ENCODE peak calls at places on chromosome 19, in six cellular contexts. R is hepatocyte, E is uterus, T is psoas muscle, V is cardiac muscle cell, I is tibial nerve. K is an unnamed sample.
A peak's percentile ranks its signal among the peaks of the same experiment; 100 is the strongest.

GRCh38 chr19:50432658-50433057 is at the start of gene MYBPC2:
- DNase-seq in R (peak; percentile 46), E (no peak), T (no peak), V (peak; percentile 27), I (no peak), K (no peak)

GRCh38 chr19:39416626-39417120 is 4.2 kb downstream of the PLEKHG2 start:
- DNase-seq in R (no peak), E (peak; percentile 39), T (no peak), V (no peak), I (no peak), K (no peak)

GRCh38 chr19:37304190-37304883 is 66.6 kb upstream of the ZNF527 start:
- DNase-seq in R (peak; percentile 41), E (peak; percentile 45), T (peak; percentile 49), V (no peak), I (no peak), K (no peak)

GRCh38 chr19:6227941-6228325 is 51.8 kb downstream of the MLLT1 start:
- DNase-seq in R (no peak), E (no peak), T (peak; percentile 13), V (no peak), I (no peak), K (no peak)

GRCh38 chr19:15147090-15147489 is 39.9 kb downstream of the SYDE1 start:
- DNase-seq in R (no peak), E (no peak), T (no peak), V (no peak), I (no peak), K (no peak)

GRCh38 chr19:2084993-2085720 is 11.0 kb downstream of the MOB3A start:
- DNase-seq in R (no peak), E (no peak), T (peak; percentile 65), V (peak; percentile 60), I (no peak), K (peak; percentile 69)

GRCh38 chr19:3124630-3125029 is 11.2 kb upstream of the GNA15 start:
- DNase-seq in R (no peak), E (no peak), T (no peak), V (no peak), I (no peak), K (no peak)

GRCh38 chr19:46731584-46731983 is 14.3 kb upstream of the FKRP start:
- DNase-seq in R (no peak), E (no peak), T (no peak), V (peak; percentile 39), I (no peak), K (no peak)

GRCh38 chr19:38831142-38831605 is 420 bp downstream of the ECH1 start:
- DNase-seq in R (peak; percentile 80), E (peak; percentile 69), T (peak; percentile 81), V (peak; percentile 96), I (no peak), K (peak; percentile 24)

GRCh38 chr19:56670401-56670960 is 1.1 kb downstream of the ZNF835 start:
- DNase-seq in R (no peak), E (no peak), T (no peak), V (no peak), I (no peak), K (no peak)

GRCh38 chr19:12769689-12770088 is 5.7 kb downstream of the HOOK2 start:
- DNase-seq in R (peak; percentile 50), E (no peak), T (no peak), V (no peak), I (no peak), K (no peak)

GRCh38 chr19:32651729-32652140 is 23.2 kb downstream of the ANKRD27 start:
- DNase-seq in R (peak; percentile 46), E (no peak), T (no peak), V (peak; percentile 34), I (no peak), K (no peak)

GRCh38 chr19:11288349-11288748 is 7.6 kb upstream of the TSPAN16 start:
- DNase-seq in R (no peak), E (no peak), T (no peak), V (peak; percentile 42), I (no peak), K (no peak)

GRCh38 chr19:50486823-50487515 is 10.3 kb upstream of the GARIN5A start:
- DNase-seq in R (no peak), E (no peak), T (peak; percentile 66), V (peak; percentile 44), I (no peak), K (no peak)

GRCh38 chr19:15453091-15453498 is 3.3 kb upstream of the WIZ start:
- DNase-seq in R (peak; percentile 51), E (no peak), T (no peak), V (peak; percentile 36), I (no peak), K (no peak)

GRCh38 chr19:40139533-40140287 is 49.0 kb upstream of the ZNF780A start:
- DNase-seq in R (peak; percentile 67), E (no peak), T (no peak), V (peak; percentile 67), I (no peak), K (no peak)

GRCh38 chr19:51598159-51598915 is 27.3 kb downstream of the ZNF175 start:
- DNase-seq in R (no peak), E (no peak), T (no peak), V (no peak), I (no peak), K (no peak)

GRCh38 chr19:1237027-1237659 is 662 bp downstream of the CBARP start:
- DNase-seq in R (peak; percentile 59), E (no peak), T (no peak), V (no peak), I (no peak), K (no peak)

GRCh38 chr19:15155296-15155695 is 45.5 kb downstream of the NOTCH3 start:
- DNase-seq in R (no peak), E (no peak), T (no peak), V (no peak), I (no peak), K (no peak)

GRCh38 chr19:1796395-1797142 is 15.5 kb downstream of the ATP8B3 start:
- DNase-seq in R (no peak), E (no peak), T (no peak), V (no peak), I (no peak), K (no peak)

GRCh38 chr19:34985249-34986022 is 14.7 kb upstream of the GRAMD1A start:
- DNase-seq in R (no peak), E (peak; percentile 58), T (peak; percentile 51), V (peak; percentile 88), I (no peak), K (peak; percentile 58)

GRCh38 chr19:47322048-47322447 is 9.9 kb upstream of the C5AR2 start:
- DNase-seq in R (no peak), E (no peak), T (no peak), V (no peak), I (no peak), K (no peak)

GRCh38 chr19:35027851-35028599 is 2.2 kb upstream of the SCN1B start:
- DNase-seq in R (no peak), E (no peak), T (peak; percentile 80), V (peak; percentile 48), I (no peak), K (no peak)

GRCh38 chr19:35780717-35781116 is 5.4 kb downstream of the ARHGAP33 start:
- DNase-seq in R (no peak), E (no peak), T (no peak), V (no peak), I (no peak), K (no peak)

GRCh38 chr19:1259206-1259872 is 9.8 kb upstream of the CIRBP start:
- DNase-seq in R (peak; percentile 87), E (peak; percentile 76), T (peak; percentile 78), V (peak; percentile 68), I (peak; percentile 43), K (peak; percentile 68)

GRCh38 chr19:5448374-5448773 is 6.8 kb upstream of the ZNRF4 start:
- DNase-seq in R (no peak), E (no peak), T (no peak), V (no peak), I (no peak), K (no peak)

GRCh38 chr19:5679289-5680082 is 830 bp downstream of the MICOS13 start:
- DNase-seq in R (peak; percentile 19), E (no peak), T (no peak), V (no peak), I (no peak), K (no peak)

GRCh38 chr19:18194554-18195238 is 1.7 kb downstream of the MPV17L2 start:
- DNase-seq in R (no peak), E (peak; percentile 64), T (no peak), V (peak; percentile 77), I (no peak), K (peak; percentile 35)

GRCh38 chr19:40191836-40192646 is 815 bp downstream of the MAP3K10 start:
- DNase-seq in R (peak; percentile 55), E (no peak), T (peak; percentile 35), V (peak; percentile 36), I (no peak), K (peak; percentile 45)

GRCh38 chr19:23925285-23925684 is 10.6 kb downstream of the ZNF726 start:
- DNase-seq in R (no peak), E (no peak), T (no peak), V (no peak), I (no peak), K (no peak)

GRCh38 chr19:54106716-54107115 is 4.1 kb downstream of the NDUFA3 start:
- DNase-seq in R (no peak), E (no peak), T (no peak), V (no peak), I (no peak), K (no peak)

GRCh38 chr19:44887648-44888047 is 3.4 kb upstream of the TOMM40 start:
- DNase-seq in R (no peak), E (no peak), T (no peak), V (no peak), I (no peak), K (no peak)

GRCh38 chr19:44892932-44893331 is 1.9 kb downstream of the TOMM40 start:
- DNase-seq in R (no peak), E (no peak), T (no peak), V (no peak), I (no peak), K (no peak)

GRCh38 chr19:44890366-44891015 is 563 bp upstream of the TOMM40 start:
- DNase-seq in R (peak; percentile 98), E (no peak), T (no peak), V (peak; percentile 100), I (no peak), K (no peak)

GRCh38 chr19:44891016-44891882 is at the start of gene TOMM40:
- DNase-seq in R (peak; percentile 100), E (peak; percentile 100), T (peak; percentile 100), V (no peak), I (peak; percentile 100), K (peak; percentile 99)

GRCh38 chr19:44889830-44890365 is 1.2 kb upstream of the TOMM40 start:
- DNase-seq in R (no peak), E (no peak), T (no peak), V (no peak), I (no peak), K (no peak)
- TF ChIP-seq CTCF in R (no peak), E (no peak), T (no peak), V (no peak), I (no peak), K (no peak)

GRCh38 chr19:7831452-7831851 is 1.4 kb downstream of the EVI5L start:
- DNase-seq in R (peak; percentile 61), E (no peak), T (no peak), V (peak; percentile 43), I (no peak), K (peak; percentile 51)
- TF ChIP-seq CTCF in R (no peak), E (no peak), T (no peak), V (peak; percentile 43), I (no peak), K (no peak)

GRCh38 chr19:44512326-44513298 is 12.3 kb upstream of the ZNF180 start:
- DNase-seq in R (peak; percentile 32), E (no peak), T (no peak), V (peak; percentile 58), I (no peak), K (peak; percentile 26)
- TF ChIP-seq CTCF in R (peak; percentile 49), E (no peak), T (no peak), V (peak; percentile 61), I (no peak), K (peak; percentile 28)

GRCh38 chr19:49165865-49166301 is 8.3 kb downstream of the TRPM4 start:
- DNase-seq in R (no peak), E (no peak), T (no peak), V (no peak), I (no peak), K (no peak)
- TF ChIP-seq CTCF in R (no peak), E (no peak), T (no peak), V (no peak), I (no peak), K (no peak)